ENCODE peak calls at places on chromosomes 2 and 18, in ten cellular contexts. X, B, H, G, Y, Q, I, P, A and E are unnamed samples.

GRCh38 chr2:134137182-134137595 is 116.7 kb upstream of the MGAT5 start:
- DNase-seq in H (no peak), X (no peak), A (peak; percentile 91), Y (peak; percentile 41), G (peak; percentile 78), P (no peak), I (peak; percentile 77), Q (no peak), B (no peak), E (peak; percentile 83)

GRCh38 chr2:9263388-9263787 is 56.8 kb downstream of the ASAP2 start:
- DNase-seq in Q (no peak), X (no peak), A (no peak), B (no peak), I (no peak), Y (no peak), P (no peak), H (no peak), G (no peak), E (no peak)

GRCh38 chr2:72271766-72272615 is 124.3 kb upstream of the CYP26B1 start:
- DNase-seq in Y (no peak), H (no peak), I (no peak), B (no peak), G (no peak), Q (no peak), P (peak; percentile 97), X (no peak), A (no peak), E (peak; percentile 41)

GRCh38 chr2:126715111-126715510 is 59.2 kb downstream of the GYPC start:
- DNase-seq in Y (no peak), I (no peak), X (no peak), Q (no peak), H (no peak), P (no peak), G (no peak), B (no peak), A (no peak), E (no peak)

GRCh38 chr2:190961918-190962487 is 52.0 kb downstream of the STAT1 start:
- DNase-seq in B (no peak), I (no peak), Y (no peak), Q (no peak), A (peak; percentile 32), G (no peak), H (no peak), P (no peak), X (no peak), E (no peak)

GRCh38 chr2:10124538-10125045 is 2.1 kb downstream of the RRM2 start:
- DNase-seq in Q (peak; percentile 9), P (peak; percentile 84), B (no peak), A (peak; percentile 73), H (no peak), G (peak; percentile 79), X (no peak), I (no peak), Y (peak; percentile 44), E (peak; percentile 58)

GRCh38 chr2:217808326-217808725 is 194.5 kb downstream of the TNS1 start:
- DNase-seq in P (no peak), B (no peak), Q (no peak), I (no peak), H (no peak), G (no peak), A (no peak), X (no peak), Y (no peak), E (no peak)

GRCh38 chr18:3454365-3455089 is 4.6 kb downstream of the TGIF1 start:
- DNase-seq in I (no peak), A (peak; percentile 70), B (no peak), H (no peak), P (peak; percentile 80), Q (no peak), Y (peak; percentile 40), X (peak; percentile 53), G (peak; percentile 58), E (peak; percentile 62)

GRCh38 chr2:8671176-8671575 is 10.7 kb upstream of the ID2 start:
- DNase-seq in G (no peak), B (no peak), H (no peak), I (no peak), Y (no peak), X (no peak), P (no peak), Q (no peak), A (no peak), E (no peak)

GRCh38 chr2:42084231-42084671 is 36.4 kb downstream of the PKDCC start:
- DNase-seq in I (no peak), Y (no peak), Q (no peak), H (no peak), G (peak; percentile 66), A (peak; percentile 56), B (no peak), P (peak; percentile 64), X (no peak), E (no peak)

GRCh38 chr2:237629739-237630138 is 2.4 kb downstream of the LRRFIP1 start:
- DNase-seq in H (no peak), B (no peak), A (peak; percentile 60), Y (no peak), P (no peak), Q (no peak), I (peak; percentile 52), X (no peak), G (peak; percentile 69), E (no peak)

GRCh38 chr18:46163941-46164499 is 59.8 kb downstream of the HAUS1 start:
- DNase-seq in I (no peak), Q (no peak), A (no peak), X (no peak), Y (no peak), H (no peak), G (no peak), B (no peak), P (no peak), E (no peak)

GRCh38 chr18:10490401-10491289 is 35.2 kb upstream of the NAPG start:
- DNase-seq in P (peak; percentile 60), B (peak; percentile 69), I (no peak), A (no peak), X (no peak), G (no peak), Y (peak; percentile 89), Q (peak; percentile 16), H (peak; percentile 53), E (peak; percentile 71)

GRCh38 chr2:238021327-238021726 is 39.5 kb upstream of the SCLY start:
- DNase-seq in Y (no peak), A (peak; percentile 57), B (no peak), H (no peak), G (no peak), P (peak; percentile 41), X (no peak), I (no peak), Q (no peak), E (peak; percentile 9)

GRCh38 chr18:46628206-46628605 is 28.8 kb downstream of the LOXHD1 start:
- DNase-seq in H (no peak), G (no peak), P (no peak), Q (no peak), X (no peak), A (no peak), I (no peak), B (no peak), Y (no peak), E (no peak)

GRCh38 chr2:43185146-43185545 is 41.3 kb downstream of the ZFP36L2 start:
- DNase-seq in H (no peak), P (no peak), A (peak; percentile 48), Q (no peak), Y (no peak), X (no peak), G (peak; percentile 62), I (no peak), B (no peak), E (no peak)

GRCh38 chr18:74546751-74547530 is 12.6 kb downstream of the CNDP1 start:
- DNase-seq in X (no peak), A (peak; percentile 75), H (no peak), I (peak; percentile 0), P (no peak), Q (no peak), G (peak; percentile 43), B (no peak), Y (no peak), E (peak; percentile 30)

GRCh38 chr2:163348843-163349395 is 386.9 kb downstream of the FIGN start:
- DNase-seq in Y (no peak), B (no peak), X (no peak), G (peak; percentile 92), P (peak; percentile 91), I (peak; percentile 69), Q (no peak), H (no peak), A (peak; percentile 92), E (peak; percentile 49)

GRCh38 chr18:76363451-76364120 is 131.5 kb downstream of the ZNF516 start:
- DNase-seq in P (no peak), H (no peak), Y (no peak), Q (no peak), A (peak; percentile 93), G (no peak), X (no peak), I (peak; percentile 14), B (no peak), E (no peak)

GRCh38 chr2:70643715-70644114 is 90.1 kb upstream of the TGFA start:
- DNase-seq in I (no peak), Y (peak; percentile 68), H (no peak), A (peak; percentile 23), Q (no peak), G (peak; percentile 26), B (peak; percentile 26), P (peak; percentile 68), X (no peak), E (peak; percentile 47)

GRCh38 chr18:58590827-58591226 is 38.1 kb downstream of the ALPK2 start:
- DNase-seq in P (no peak), A (no peak), Y (no peak), Q (no peak), G (no peak), I (no peak), X (no peak), H (no peak), B (no peak), E (no peak)

GRCh38 chr2:73982140-73982617 is 2.5 kb upstream of the TET3 start:
- DNase-seq in G (peak; percentile 38), H (no peak), I (no peak), B (no peak), P (peak; percentile 25), X (no peak), Q (no peak), A (peak; percentile 34), Y (no peak), E (no peak)

GRCh38 chr18:7870855-7871254 is 303.7 kb downstream of the PTPRM start:
- DNase-seq in G (no peak), P (peak; percentile 26), H (no peak), X (no peak), Q (no peak), Y (no peak), B (no peak), A (no peak), I (no peak), E (no peak)

GRCh38 chr2:220891405-220891804 is 680.7 kb downstream of the EPHA4 start:
- DNase-seq in X (no peak), I (peak; percentile 88), B (no peak), Y (no peak), H (no peak), G (peak; percentile 40), P (peak; percentile 47), Q (no peak), A (peak; percentile 93), E (no peak)

GRCh38 chr18:63238711-63239110 is 80.9 kb downstream of the BCL2 start:
- DNase-seq in G (no peak), Q (no peak), I (no peak), B (no peak), X (no peak), H (no peak), Y (no peak), A (no peak), P (no peak), E (no peak)

GRCh38 chr2:111139637-111140317 is 19.1 kb downstream of the BCL2L11 start:
- DNase-seq in Q (no peak), H (no peak), Y (no peak), X (peak; percentile 57), I (no peak), G (peak; percentile 12), A (no peak), P (no peak), B (no peak), E (peak; percentile 5)

GRCh38 chr2:73033142-73033765 is 38.3 kb downstream of the SFXN5 start:
- DNase-seq in H (no peak), P (no peak), X (no peak), A (peak; percentile 18), Y (no peak), G (peak; percentile 31), B (no peak), I (no peak), Q (no peak), E (no peak)

GRCh38 chr2:100036020-100036419 is 106.4 kb downstream of the AFF3 start:
- DNase-seq in B (no peak), G (no peak), I (no peak), A (no peak), H (no peak), P (no peak), Q (no peak), X (no peak), Y (no peak), E (no peak)